ENCODE peak calls at places on chromosomes 12 and 14, in five cellular contexts. N, Z, O, X and C are unnamed samples.

GRCh38 chr12:55816876-55817351 is 610 bp downstream of the SARNP start:
- DNase-seq in N (no peak), Z (no peak), O (peak), X (no peak), C (no peak)

GRCh38 chr12:119168721-119169120 is 10.0 kb upstream of the HSPB8 start:
- DNase-seq in N (no peak), Z (no peak), O (no peak), X (no peak), C (no peak)

GRCh38 chr12:88549929-88550328 is 30.3 kb downstream of the KITLG start:
- DNase-seq in N (no peak), Z (no peak), O (no peak), X (no peak), C (no peak)

GRCh38 chr12:119728437-119728730 is 60.5 kb downstream of the PRKAB1 start:
- DNase-seq in N (no peak), Z (no peak), O (no peak), X (no peak), C (no peak)

GRCh38 chr12:13340149-13340548 is 143.6 kb downstream of the EMP1 start:
- DNase-seq in N (no peak), Z (no peak), O (no peak), X (no peak), C (no peak)

GRCh38 chr14:65551019-65551643 is 138.6 kb downstream of the FUT8 start:
- DNase-seq in N (no peak), Z (no peak), O (no peak), X (no peak), C (no peak)

GRCh38 chr12:30191701-30192455 is 408.1 kb upstream of the TMTC1 start:
- DNase-seq in N (no peak), Z (no peak), O (no peak), X (no peak), C (no peak)

GRCh38 chr12:26499979-26500640 is 304.7 kb downstream of the SSPN start:
- DNase-seq in N (no peak), Z (no peak), O (no peak), X (no peak), C (no peak)

GRCh38 chr14:102683399-102684275 is 91.2 kb downstream of the RCOR1 start:
- DNase-seq in N (peak), Z (no peak), O (no peak), X (no peak), C (no peak)

GRCh38 chr12:88325828-88326214 is 183.7 kb downstream of the TMTC3 start:
- DNase-seq in N (no peak), Z (no peak), O (peak), X (no peak), C (no peak)

GRCh38 chr14:61116369-61116768 is 135.3 kb downstream of the SLC38A6 start:
- DNase-seq in N (peak), Z (no peak), O (no peak), X (no peak), C (no peak)

GRCh38 chr14:61266436-61267220 is 14.5 kb downstream of the TMEM30B start:
- DNase-seq in N (no peak), Z (no peak), O (no peak), X (no peak), C (no peak)

GRCh38 chr12:128316981-128317526 is 50.1 kb downstream of the TMEM132C start:
- DNase-seq in N (no peak), Z (no peak), O (no peak), X (no peak), C (no peak)

GRCh38 chr12:116067892-116068291 is 209.6 kb downstream of the MED13L start:
- DNase-seq in N (no peak), Z (no peak), O (no peak), X (no peak), C (no peak)

GRCh38 chr14:101174980-101175606 is 271.6 kb upstream of the RTL1 start:
- DNase-seq in N (no peak), Z (no peak), O (no peak), X (no peak), C (peak)

GRCh38 chr14:71665157-71665556 is 267.1 kb upstream of the RGS6 start:
- DNase-seq in N (no peak), Z (no peak), O (no peak), X (no peak), C (no peak)

GRCh38 chr12:45050751-45051489 is at the start of gene DBX2:
- DNase-seq in N (no peak), Z (no peak), O (no peak), X (no peak), C (no peak)

GRCh38 chr14:63777024-63777423 is 49.2 kb upstream of the SGPP1 start:
- DNase-seq in N (no peak), Z (no peak), O (peak), X (no peak), C (no peak)

GRCh38 chr12:133236144-133236543 is 467 bp upstream of the ANHX start:
- DNase-seq in N (no peak), Z (no peak), O (no peak), X (no peak), C (no peak)

GRCh38 chr12:530308-530707 is 70.6 kb downstream of the B4GALNT3 start:
- DNase-seq in N (no peak), Z (no peak), O (peak), X (no peak), C (no peak)

GRCh38 chr14:95231966-95232365 is 74.6 kb upstream of the DICER1 start:
- DNase-seq in N (no peak), Z (no peak), O (no peak), X (no peak), C (peak)

GRCh38 chr12:13534242-13534641 is 337.7 kb downstream of the EMP1 start:
- DNase-seq in N (no peak), Z (no peak), O (no peak), X (no peak), C (no peak)

GRCh38 chr14:71658261-71658860 is 273.9 kb upstream of the RGS6 start:
- DNase-seq in N (no peak), Z (no peak), O (no peak), X (no peak), C (no peak)

GRCh38 chr12:61891632-61892031 is 368.6 kb upstream of the USP15 start:
- DNase-seq in N (no peak), Z (no peak), O (peak), X (no peak), C (no peak)

GRCh38 chr12:122749569-122750332 is 2.9 kb upstream of the DENR start:
- DNase-seq in N (peak), Z (peak), O (no peak), X (no peak), C (no peak)
- H3K27ac ChIP-seq in N (no peak), Z (peak), O (no peak), X (no peak), C (no peak)

GRCh38 chr14:92549096-92549852 is 35.7 kb downstream of the RIN3 start:
- DNase-seq in N (no peak), Z (no peak), O (peak), X (no peak), C (no peak)
- TF ChIP-seq POLR2A in N (no peak), Z (no peak), O (no peak), X (no peak), C (no peak)

GRCh38 chr12:2358986-2359658 is 306.3 kb downstream of the CACNA1C start:
- DNase-seq in N (no peak), Z (no peak), O (no peak), X (no peak), C (no peak)
- H3K27ac ChIP-seq in N (no peak), Z (no peak), O (no peak), X (no peak), C (peak)

GRCh38 chr12:99707883-99708282 is 60.3 kb downstream of the GARIN6 start:
- DNase-seq in N (no peak), Z (no peak), O (no peak), X (no peak), C (no peak)
- TF ChIP-seq POLR2A in N (no peak), Z (no peak), O (no peak), X (no peak), C (no peak)

DNA sequence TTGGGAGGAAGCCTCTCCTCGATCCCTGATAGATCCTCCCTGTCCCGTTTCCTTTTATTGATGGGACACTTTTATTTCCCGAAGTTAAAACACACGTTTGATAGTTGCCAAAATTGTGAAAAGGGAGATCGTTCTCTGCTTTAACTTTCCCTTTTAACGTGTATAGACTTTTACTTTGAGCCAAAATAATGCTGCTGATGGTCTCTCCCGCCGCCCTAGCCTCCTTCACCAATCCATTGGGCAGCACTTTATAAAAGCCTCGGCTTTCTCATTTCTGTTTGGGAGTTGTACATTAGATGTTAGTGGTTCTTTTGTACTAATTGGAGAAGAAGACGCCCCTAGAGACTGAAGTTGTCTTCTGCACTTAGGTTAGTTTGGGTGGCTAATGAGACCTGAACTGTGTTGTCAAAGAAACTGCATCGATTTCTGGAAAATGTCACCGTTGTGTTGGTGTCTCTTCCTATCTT is 1.4 kb downstream of the TMTC2 start:
- DNase-seq in N (no peak), Z (no peak), O (no peak), X (no peak), C (no peak)
- H3K27ac ChIP-seq in N (no peak), Z (peak), O (no peak), X (peak), C (no peak)

DNA sequence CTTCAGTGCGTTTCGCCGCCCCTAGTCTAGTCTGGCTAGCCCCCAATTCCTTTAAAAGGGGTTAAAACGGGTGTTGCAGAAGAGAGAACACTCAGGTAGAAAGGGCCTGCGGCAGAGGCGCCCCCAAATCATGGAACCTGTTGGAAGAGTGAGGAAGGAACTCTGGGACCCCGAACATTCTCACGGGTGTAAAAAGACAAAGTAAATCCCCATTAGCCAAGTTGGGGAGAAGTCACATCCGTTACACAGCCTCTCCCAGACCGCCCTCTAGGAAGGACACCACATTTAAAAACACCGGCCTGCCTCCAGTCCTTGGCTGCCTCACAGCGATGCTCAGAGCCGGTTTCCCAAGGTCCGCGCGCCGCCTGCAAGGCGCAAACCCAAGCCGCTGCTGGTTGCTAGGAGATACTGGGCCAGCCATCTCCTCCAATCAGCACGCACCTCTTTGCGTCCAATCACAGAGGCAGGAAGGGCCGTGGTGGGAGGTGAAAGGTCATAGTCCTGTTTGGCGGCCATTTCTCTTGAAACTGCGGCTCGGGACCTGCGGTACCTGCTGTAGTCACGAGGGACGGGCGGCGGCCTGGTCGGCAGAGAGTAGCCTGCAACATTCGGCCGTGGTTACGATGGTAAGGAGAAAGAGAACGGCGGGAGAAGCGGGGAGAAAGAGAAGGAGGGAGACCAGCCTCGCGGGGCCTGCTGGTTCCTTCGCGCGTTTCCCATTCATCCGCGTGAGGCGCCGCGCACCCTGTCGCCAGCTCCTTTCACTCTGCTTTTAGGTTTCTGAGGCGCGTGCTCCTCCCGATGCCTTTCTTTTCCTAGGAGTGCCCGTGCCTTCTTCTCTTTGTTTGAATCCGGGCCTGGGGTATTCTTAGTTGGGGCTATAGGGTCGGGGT is at the start of gene SNRPF:
- DNase-seq in N (peak), Z (peak), O (peak), X (peak), C (peak)
- TF ChIP-seq POLR2A in N (peak), Z (peak), O (peak), X (peak), C (no peak)

DNA sequence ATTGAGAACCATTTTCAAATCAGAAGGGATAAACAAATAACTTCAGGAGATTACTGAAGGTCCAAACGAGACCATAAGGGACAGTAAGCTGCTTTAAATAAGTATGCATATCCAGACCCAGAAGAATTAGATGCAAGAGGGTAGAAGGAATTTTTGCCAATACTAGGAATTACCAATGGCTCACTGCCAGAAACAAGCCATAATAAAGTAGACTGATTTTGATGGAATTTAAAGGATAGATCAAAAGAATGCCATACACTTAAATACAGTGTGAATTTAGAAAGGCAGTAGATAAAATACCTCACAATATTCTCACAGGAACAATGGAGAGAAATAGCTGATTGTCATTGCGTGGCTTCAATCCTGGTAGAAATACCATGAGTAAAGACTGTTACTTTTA is 5.3 kb downstream of the ANKS1B start:
- DNase-seq in N (no peak), Z (no peak), O (no peak), X (no peak), C (no peak)
- H3K27ac ChIP-seq in N (no peak), Z (no peak), O (no peak), X (no peak), C (no peak)

GRCh38 chr12:109713187-109713984 is at the start of gene FAM222A:
- DNase-seq in N (peak), Z (peak), O (peak), X (peak), C (peak)
- TF ChIP-seq POLR2A in N (peak), Z (peak), O (peak), X (peak), C (no peak)